ENCODE peak calls at places on chromosomes 11 and 22, in six cellular contexts. O is stimulated activated CD4-positive, alpha-beta T cell treated with anti-CD3 and anti-CD28 coated beads, Interleukin-4, amount 100 ng/mL, for 1 hour; R is HCEC 1CT; T is LoVo; J is NCI-H82; F is kidney tubule cell. L is an unnamed sample.

GRCh38 chr11:18540207-18541009 is 13.7 kb upstream of the TSG101 start:
- DNase-seq in O (no peak), R (peak; percentile 35), T (peak; percentile 38), J (peak; percentile 56), F (peak; percentile 37), L (no peak)

GRCh38 chr11:89177691-89178231 is at the start of gene TYR:
- DNase-seq in O (no peak), R (no peak), T (no peak), J (no peak), F (no peak), L (no peak)

GRCh38 chr11:77442394-77443053 is 31.4 kb downstream of the PAK1 start:
- DNase-seq in O (no peak), R (no peak), T (no peak), J (no peak), F (no peak), L (no peak)

GRCh38 chr22:49811014-49811791 is 16.5 kb downstream of the BRD1 start:
- DNase-seq in O (no peak), R (no peak), T (no peak), J (no peak), F (no peak), L (no peak)

GRCh38 chr11:130531061-130531460 is 82.6 kb downstream of the ADAMTS15 start:
- DNase-seq in O (no peak), R (no peak), T (no peak), J (no peak), F (peak; percentile 83), L (no peak)

GRCh38 chr11:12212821-12213185 is 102.4 kb downstream of the MICAL2 start:
- DNase-seq in O (no peak), R (no peak), T (no peak), J (no peak), F (no peak), L (no peak)

GRCh38 chr11:45692808-45693453 is 27.5 kb upstream of the CHST1 start:
- DNase-seq in O (no peak), R (no peak), T (no peak), J (no peak), F (no peak), L (no peak)

GRCh38 chr11:105429421-105429965 is 180.4 kb upstream of the GRIA4 start:
- DNase-seq in O (no peak), R (no peak), T (no peak), J (peak; percentile 2), F (no peak), L (no peak)

GRCh38 chr22:44365196-44365802 is 52.5 kb upstream of the SHISAL1 start:
- DNase-seq in O (no peak), R (no peak), T (no peak), J (no peak), F (no peak), L (no peak)

GRCh38 chr11:58429273-58429672 is 1.4 kb upstream of the OR5B2 start:
- DNase-seq in O (no peak), R (no peak), T (no peak), J (no peak), F (no peak), L (no peak)